ENCODE peak calls at places on chromosomes 5 and 9, in seven cellular contexts. F is PC-3; H is H9; X is CD8-positive, alpha-beta T cell; E is EL; W is cardiac muscle cell; M is Peyer's patch. L is an unnamed sample.

GRCh38 chr9:130149654-130150286 is 22.4 kb upstream of the NCS1 start:
- DNase-seq in F (no peak), H (no peak), X (no peak), E (no peak), W (no peak), M (no peak), L (no peak)

GRCh38 chr9:132008184-132008781 is 71.4 kb downstream of the MED27 start:
- DNase-seq in F (peak), H (no peak), X (no peak), E (peak), W (no peak), M (no peak), L (no peak)

GRCh38 chr5:169701910-169702451 is 64.9 kb downstream of the DOCK2 start:
- DNase-seq in F (peak), H (no peak), X (no peak), E (peak), W (peak), M (no peak), L (no peak)

GRCh38 chr5:136174021-136174659 is 18.8 kb downstream of the SMIM32 start:
- DNase-seq in F (peak), H (no peak), X (no peak), E (peak), W (peak), M (no peak), L (no peak)

GRCh38 chr5:82639393-82640144 is 361.4 kb upstream of the RPS23 start:
- DNase-seq in F (peak), H (no peak), X (no peak), E (no peak), W (no peak), M (no peak), L (no peak)

GRCh38 chr5:32833127-32833526 is 122.0 kb downstream of the NPR3 start:
- DNase-seq in F (no peak), H (no peak), X (no peak), E (peak), W (no peak), M (no peak), L (peak)

GRCh38 chr9:89877051-89878002 is 272.5 kb downstream of the GADD45G start:
- DNase-seq in F (no peak), H (peak), X (no peak), E (no peak), W (no peak), M (no peak), L (peak)

GRCh38 chr9:128550770-128551651 is 1.4 kb upstream of the SPTAN1 start:
- DNase-seq in F (no peak), H (peak), X (no peak), E (peak), W (peak), M (no peak), L (no peak)

GRCh38 chr5:143676794-143677193 is 135.2 kb upstream of the HMHB1 start:
- DNase-seq in F (no peak), H (no peak), X (no peak), E (no peak), W (no peak), M (no peak), L (no peak)

GRCh38 chr9:70411930-70412677 is 2.4 kb downstream of the KLF9 start:
- DNase-seq in F (no peak), H (peak), X (peak), E (peak), W (peak), M (peak), L (peak)

GRCh38 chr5:175378444-175379028 is 65.4 kb downstream of the DRD1 start:
- DNase-seq in F (peak), H (no peak), X (no peak), E (peak), W (no peak), M (no peak), L (no peak)

GRCh38 chr9:3732077-3733038 is 206.6 kb upstream of the RFX3 start:
- DNase-seq in F (peak), H (peak), X (peak), E (peak), W (peak), M (no peak), L (no peak)

GRCh38 chr5:6636293-6636692 is 3.1 kb downstream of the SRD5A1 start:
- DNase-seq in F (peak), H (no peak), X (no peak), E (no peak), W (no peak), M (no peak), L (peak)

GRCh38 chr9:9790216-9790872 is 822.5 kb downstream of the PTPRD start:
- DNase-seq in F (peak), H (no peak), X (no peak), E (no peak), W (peak), M (no peak), L (no peak)

GRCh38 chr5:4335078-4335477 is 739.4 kb downstream of the IRX1 start:
- DNase-seq in F (no peak), H (no peak), X (no peak), E (no peak), W (no peak), M (no peak), L (no peak)

GRCh38 chr5:59322887-59323286 is 570.6 kb downstream of the PDE4D start:
- DNase-seq in F (no peak), H (no peak), X (no peak), E (no peak), W (no peak), M (no peak), L (no peak)

GRCh38 chr5:88881566-88881965 is 1.4 kb downstream of the MEF2C start:
- DNase-seq in F (peak), H (no peak), X (no peak), E (no peak), W (peak), M (no peak), L (no peak)

GRCh38 chr9:132071847-132072507 is 7.7 kb downstream of the MED27 start:
- DNase-seq in F (no peak), H (no peak), X (no peak), E (no peak), W (no peak), M (no peak), L (no peak)

GRCh38 chr5:34452170-34452828 is 203.8 kb upstream of the RAI14 start:
- DNase-seq in F (peak), H (no peak), X (no peak), E (peak), W (peak), M (no peak), L (no peak)

L was measured in stomach.